ENCODE peak calls at places on chromosomes 1 and 21, in six cellular contexts. B is NCI-H226; I is stimulated activated CD4-positive, alpha-beta T cell treated with anti-CD3 and anti-CD28 coated beads, Interleukin-2, amount 100 ng/mL, for 48 hours; S is fibroblast of mammary gland; U is WTC11; F is T-helper 17 cell. D is an unnamed sample.

GRCh38 chr1:205301220-205301821 is 20.2 kb downstream of the NUAK2 start:
- DNase-seq in B (peak; percentile 98), F (no peak), U (peak; percentile 98), S (peak; percentile 83), I (no peak), D (no peak)

GRCh38 chr1:193794239-193794638 is 607.8 kb upstream of the B3GALT2 start:
- DNase-seq in I (no peak), U (no peak), S (no peak), B (no peak), F (no peak), D (no peak)

GRCh38 chr1:107829083-107829771 is 135.8 kb downstream of the VAV3 start:
- DNase-seq in S (no peak), I (no peak), B (no peak), F (no peak), U (no peak), D (no peak)

GRCh38 chr1:2416403-2416802 is 4.0 kb upstream of the PEX10 start:
- DNase-seq in S (no peak), U (no peak), I (no peak), B (no peak), F (no peak), D (no peak)

GRCh38 chr1:203638076-203638475 is 11.4 kb downstream of the ATP2B4 start:
- DNase-seq in U (no peak), B (no peak), S (no peak), I (no peak), F (no peak), D (no peak)

GRCh38 chr21:29056538-29057050 is 16.9 kb downstream of the CCT8 start:
- DNase-seq in B (no peak), S (no peak), U (no peak), I (no peak), F (no peak), D (no peak)

GRCh38 chr1:177164380-177165068 is at the start of gene ASTN1:
- DNase-seq in U (peak; percentile 69), F (no peak), I (no peak), S (no peak), B (no peak), D (no peak)

GRCh38 chr1:35590476-35591040 is 17.4 kb downstream of the TFAP2E start:
- DNase-seq in U (no peak), I (no peak), B (no peak), S (no peak), F (no peak), D (no peak)

GRCh38 chr1:56908619-56909340 is 54.2 kb downstream of the C8A start:
- DNase-seq in U (no peak), I (no peak), S (peak; percentile 69), F (no peak), B (no peak), D (no peak)

GRCh38 chr1:1371741-1372711 is 3.0 kb downstream of the AURKAIP1 start:
- DNase-seq in S (peak; percentile 44), F (peak; percentile 66), U (peak; percentile 92), I (peak; percentile 83), B (peak; percentile 20), D (peak; percentile 84)

D was measured in GM19239.